ENCODE peak calls at places on chromosomes 11 and 22, in eight cellular contexts. Q is ELF-1, T is activated gamma-delta T cell treated with Interleukin-2 at 50 U/mL for 16 hours, J is endothelial cell, H is foreskin keratinocyte, D is midbrain, N is GM23338, L is OCI-LY7. O is an unnamed sample.
A peak's percentile ranks its signal among the peaks of the same experiment; 100 is the strongest.

GRCh38 chr22:24367841-24368240 is 59.6 kb upstream of the ADORA2A start:
- DNase-seq in L (no peak), J (no peak), N (no peak), D (no peak), Q (no peak), H (no peak), T (no peak), O (no peak)

GRCh38 chr11:10856689-10857603 is 907 bp downstream of the ZBED5 start:
- DNase-seq in H (peak; percentile 54), N (peak; percentile 80), T (no peak), J (peak; percentile 50), D (peak; percentile 41), L (peak; percentile 58), Q (no peak), O (peak; percentile 60)

GRCh38 chr11:1149545-1149944 is 8.2 kb upstream of the MUC5AC start:
- DNase-seq in N (no peak), T (no peak), D (no peak), H (no peak), Q (no peak), L (no peak), J (no peak), O (no peak)

GRCh38 chr22:37569921-37570660 is 9.8 kb downstream of the LGALS2 start:
- DNase-seq in D (no peak), J (no peak), N (peak; percentile 38), T (no peak), L (no peak), H (peak; percentile 14), Q (no peak), O (no peak)

GRCh38 chr11:67532889-67533288 is 9.6 kb upstream of the CABP2 start:
- DNase-seq in Q (no peak), H (no peak), D (no peak), J (no peak), T (no peak), N (no peak), L (no peak), O (no peak)

GRCh38 chr11:1864831-1865665 is 12.2 kb downstream of the LSP1 start:
- DNase-seq in J (no peak), T (no peak), D (no peak), L (no peak), N (no peak), H (no peak), Q (no peak), O (no peak)

GRCh38 chr11:65849366-65849765 is 8.6 kb downstream of the CFL1 start:
- DNase-seq in L (no peak), T (no peak), H (no peak), N (peak; percentile 40), D (no peak), J (no peak), Q (peak; percentile 60), O (no peak)

GRCh38 chr11:92226331-92227232 is 2.0 kb downstream of the FAT3 start:
- DNase-seq in T (no peak), Q (peak; percentile 64), H (no peak), L (no peak), J (peak; percentile 55), D (peak; percentile 37), N (peak; percentile 89), O (peak; percentile 7)

GRCh38 chr11:1138053-1138452 is 19.7 kb upstream of the MUC5AC start:
- DNase-seq in J (no peak), D (no peak), T (no peak), N (no peak), Q (no peak), L (no peak), H (peak; percentile 6), O (peak; percentile 16)

O was measured in mammary epithelial cell.